ENCODE peak calls at places on chromosomes 16 and 17, in eight cellular contexts. W is HCT116, M is GM23248, X is neural progenitor cell, P is OCI-LY7, L is SK-N-SH, K is hepatocyte, B is PC-3. O is an unnamed sample.

GRCh38 chr16:78962457-78962929 is 638.0 kb downstream of the MAF start:
- DNase-seq in W (no peak), M (no peak), X (no peak), P (peak), L (no peak), K (no peak), B (no peak), O (no peak)

GRCh38 chr16:14378684-14379467 is 251.2 kb downstream of the PARN start:
- DNase-seq in W (no peak), M (peak), X (no peak), P (no peak), L (no peak), K (no peak), B (peak), O (no peak)

GRCh38 chr17:2050246-2050866 is 4.5 kb upstream of the HIC1 start:
- DNase-seq in W (peak), M (peak), X (peak), P (peak), L (peak), K (peak), B (peak), O (peak)

GRCh38 chr17:14791221-14791620 is 473.9 kb downstream of the PMP22 start:
- DNase-seq in W (no peak), M (no peak), X (no peak), P (no peak), L (no peak), K (no peak), B (no peak), O (no peak)

GRCh38 chr17:5557990-5558389 is 26.3 kb downstream of the NLRP1 start:
- DNase-seq in W (no peak), M (no peak), X (no peak), P (no peak), L (no peak), K (no peak), B (no peak), O (no peak)

GRCh38 chr17:82384730-82385429 is 13.3 kb downstream of the UTS2R start:
- DNase-seq in W (no peak), M (peak), X (no peak), P (peak), L (peak), K (no peak), B (peak), O (peak)

GRCh38 chr17:77881545-77881944 is 77.0 kb upstream of the TNRC6C start:
- DNase-seq in W (no peak), M (peak), X (no peak), P (peak), L (peak), K (peak), B (no peak), O (peak)

GRCh38 chr17:80918731-80919130 is 72.9 kb upstream of the CHMP6 start:
- DNase-seq in W (no peak), M (no peak), X (no peak), P (no peak), L (no peak), K (no peak), B (no peak), O (no peak)

GRCh38 chr16:4788489-4788889 is 344 bp upstream of the SEPTIN12 start:
- DNase-seq in W (no peak), M (no peak), X (no peak), P (no peak), L (peak), K (peak), B (no peak), O (no peak)

GRCh38 chr16:83802559-83802958 is 5.2 kb upstream of the HSBP1 start:
- DNase-seq in W (no peak), M (no peak), X (no peak), P (no peak), L (no peak), K (no peak), B (peak), O (no peak)

GRCh38 chr17:14356043-14356637 is 55.3 kb downstream of the HS3ST3B1 start:
- DNase-seq in W (no peak), M (no peak), X (no peak), P (no peak), L (no peak), K (no peak), B (no peak), O (no peak)

GRCh38 chr17:76379275-76379641 is 5.2 kb upstream of the SPHK1 start:
- DNase-seq in W (no peak), M (no peak), X (no peak), P (no peak), L (no peak), K (no peak), B (no peak), O (no peak)
- TF ChIP-seq EZH2phosphoT487 in W (no peak), M (no peak), X (no peak), P (no peak), L (no peak), K (no peak), B (no peak), O (no peak)

GRCh38 chr16:88770459-88771293 is 14.3 kb downstream of the PIEZO1 start:
- DNase-seq in W (peak), M (no peak), X (peak), P (no peak), L (peak), K (peak), B (peak), O (no peak)

GRCh38 chr16:88767546-88767945 is 17.5 kb downstream of the PIEZO1 start:
- DNase-seq in W (no peak), M (no peak), X (no peak), P (no peak), L (no peak), K (no peak), B (no peak), O (no peak)

GRCh38 chr16:88769617-88770458 is 15.2 kb downstream of the PIEZO1 start:
- DNase-seq in W (no peak), M (peak), X (peak), P (peak), L (peak), K (peak), B (peak), O (no peak)

GRCh38 chr16:88766975-88767374 is 18.0 kb downstream of the PIEZO1 start:
- DNase-seq in W (no peak), M (no peak), X (no peak), P (no peak), L (no peak), K (no peak), B (no peak), O (no peak)

GRCh38 chr16:88768041-88768876 is 16.8 kb downstream of the PIEZO1 start:
- DNase-seq in W (no peak), M (peak), X (peak), P (no peak), L (peak), K (peak), B (no peak), O (no peak)
- H3K4me2 ChIP-seq in W (peak), M (peak), X (peak), P (no peak), L (peak), K (no peak), B (no peak), O (no peak)

DNA sequence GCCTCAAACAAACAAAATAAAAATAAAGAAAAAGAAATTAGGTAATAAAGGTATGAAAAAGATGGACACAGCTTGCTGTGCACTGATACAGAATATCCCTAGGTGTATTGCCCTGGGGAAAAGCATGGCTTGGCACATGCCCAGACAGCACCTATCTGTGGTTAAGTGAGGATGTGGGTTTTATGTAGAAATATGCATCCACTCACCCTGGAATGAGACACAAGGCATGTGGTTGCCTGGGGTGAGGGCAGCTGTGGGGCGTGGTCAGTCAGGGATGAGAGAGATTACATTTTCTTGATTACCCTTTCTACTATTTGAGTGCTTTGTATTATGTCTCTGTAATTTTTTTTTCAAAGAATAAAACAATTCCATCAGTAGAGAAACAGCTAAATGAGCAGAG is 6.9 kb downstream of the PLLP start:
- DNase-seq in W (peak), M (peak), X (no peak), P (no peak), L (no peak), K (no peak), B (peak), O (peak)
- TF ChIP-seq EZH2phosphoT487 in W (no peak), M (no peak), X (no peak), P (no peak), L (no peak), K (no peak), B (no peak), O (no peak)

DNA sequence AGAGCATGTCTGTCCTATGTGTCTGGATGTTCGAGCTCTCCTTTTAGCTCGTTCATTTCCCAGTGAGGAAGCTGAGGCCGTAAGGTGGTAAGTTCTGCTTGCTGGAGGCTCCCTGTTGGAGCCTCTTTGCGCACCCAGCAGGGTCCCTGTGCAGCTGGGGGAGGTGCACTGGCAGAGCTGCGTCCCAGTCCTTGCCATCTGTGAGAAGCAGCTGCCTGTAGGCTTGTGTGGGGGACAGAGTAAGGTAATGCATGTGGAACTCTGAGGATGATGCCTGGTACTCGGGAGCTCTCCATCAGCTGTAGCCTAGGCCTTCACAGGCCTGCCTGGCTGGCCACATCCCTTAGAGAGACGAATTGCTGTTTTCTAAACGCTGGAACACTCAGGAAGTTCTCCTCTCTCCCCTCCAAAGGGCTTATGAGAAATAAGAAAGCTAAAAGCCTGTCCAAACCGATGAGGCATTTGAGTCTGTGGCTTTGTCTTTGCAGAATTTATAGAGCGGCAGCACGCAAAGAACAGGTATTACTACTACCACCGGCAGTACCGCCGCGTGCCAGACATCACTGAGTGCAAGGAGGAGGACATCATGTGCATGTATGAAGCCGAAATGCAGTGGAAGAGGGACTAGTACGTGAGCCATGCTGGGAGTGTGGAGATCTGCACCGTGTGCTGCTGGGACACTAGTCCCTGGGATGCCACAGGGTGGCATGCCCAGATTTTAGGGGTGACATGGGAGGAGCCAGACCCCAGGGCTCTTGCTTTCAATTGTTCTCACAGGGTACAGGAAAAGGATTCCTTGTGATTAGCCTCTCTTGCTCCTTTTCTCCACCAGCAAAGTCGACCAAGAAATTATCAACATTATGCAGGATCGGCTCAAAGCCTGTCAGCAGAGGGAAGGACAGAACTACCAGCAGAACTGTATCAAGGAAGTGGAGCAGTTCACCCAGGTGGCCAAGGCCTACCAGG is 1.6 kb downstream of the NDUFB10 start:
- DNase-seq in W (peak), M (peak), X (peak), P (peak), L (no peak), K (no peak), B (peak), O (no peak)
- H3K4me2 ChIP-seq in W (peak), M (peak), X (peak), P (peak), L (peak), K (peak), B (peak), O (peak)

GRCh38 chr16:69848635-69849545 is 86.8 kb downstream of the WWP2 start:
- DNase-seq in W (no peak), M (peak), X (no peak), P (no peak), L (no peak), K (peak), B (peak), O (no peak)
- TF ChIP-seq EZH2phosphoT487 in W (no peak), M (no peak), X (no peak), P (no peak), L (no peak), K (no peak), B (no peak), O (no peak)

DNA sequence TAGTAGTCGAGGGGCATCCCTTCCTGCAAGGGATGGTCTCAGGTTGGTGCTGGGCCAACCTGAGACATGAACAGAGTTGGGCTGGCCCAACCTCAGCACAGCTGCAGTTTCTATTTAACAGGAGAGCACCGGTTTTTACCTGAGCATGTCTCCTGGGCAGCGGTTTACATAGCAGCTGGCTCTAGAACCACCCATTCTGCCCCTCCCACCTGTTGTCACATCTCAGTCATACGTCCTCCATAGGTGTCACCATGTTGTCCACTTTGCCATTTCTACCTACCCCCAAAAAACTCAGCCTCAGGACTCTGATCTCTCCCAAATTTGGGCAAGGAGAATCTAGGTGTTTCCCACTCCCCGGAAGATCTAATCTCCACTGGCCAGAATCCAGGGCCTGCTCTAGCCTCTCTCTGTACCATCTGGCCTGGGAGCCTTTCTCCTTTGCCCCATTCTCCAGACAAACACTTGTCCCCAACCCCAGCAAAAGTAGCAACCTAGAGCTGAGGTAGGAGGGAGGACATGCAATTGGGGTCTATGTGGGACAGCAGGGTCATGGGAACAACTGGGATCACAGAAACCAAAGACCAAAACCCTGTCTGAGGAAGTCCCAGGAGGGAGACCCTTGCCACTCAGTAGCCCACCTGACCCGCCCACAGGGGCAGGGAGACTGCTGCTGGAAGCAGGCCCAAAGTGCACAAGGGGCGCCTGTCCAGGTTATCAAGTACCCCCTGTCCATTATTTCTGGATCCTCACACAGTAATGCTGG is 19.1 kb downstream of the ETV4 start:
- DNase-seq in W (no peak), M (no peak), X (no peak), P (no peak), L (no peak), K (no peak), B (no peak), O (no peak)
- H3K4me2 ChIP-seq in W (no peak), M (no peak), X (no peak), P (no peak), L (no peak), K (no peak), B (no peak), O (no peak)

DNA sequence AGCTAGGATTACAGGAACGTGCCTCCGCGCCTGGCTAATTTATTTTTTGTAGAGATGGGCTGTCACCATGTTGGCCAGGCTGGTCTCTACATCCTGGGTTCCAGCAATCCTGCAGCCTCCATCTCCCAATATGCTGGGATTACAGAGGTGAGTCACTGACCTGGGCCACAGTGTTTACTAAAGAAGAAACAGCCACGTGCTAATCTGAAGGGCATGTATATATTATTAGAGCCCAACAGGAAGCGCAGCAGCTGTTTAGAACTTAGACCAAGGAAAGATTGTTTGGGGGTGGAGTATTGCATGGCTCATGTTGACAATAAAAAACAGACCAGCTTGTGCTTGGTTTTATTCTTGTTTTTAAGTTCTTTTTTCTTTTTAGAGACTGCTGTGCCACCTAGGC is 60.2 kb downstream of the HAPSTR1 start:
- DNase-seq in W (no peak), M (peak), X (no peak), P (peak), L (no peak), K (peak), B (no peak), O (peak)
- TF ChIP-seq EZH2phosphoT487 in W (no peak), M (no peak), X (no peak), P (no peak), L (no peak), K (no peak), B (no peak), O (no peak)